ENCODE peak calls at places on chromosomes 5 and 9, in eight cellular contexts. H is kidney, A is H9, R is astrocyte of the spinal cord, O is psoas muscle, Y is WTC11, L is cardiac fibroblast, N is endodermal cell. E is an unnamed sample.

GRCh38 chr5:150142800-150143724 is 12.6 kb downstream of the PDGFRB start:
- DNase-seq in H (peak; percentile 94), A (no peak), R (peak; percentile 93), O (peak; percentile 90), Y (no peak), L (peak; percentile 94), N (peak; percentile 57), E (no peak)

GRCh38 chr9:9142001-9142400 is 1342.4 kb upstream of the DMAC1 start:
- DNase-seq in H (no peak), A (peak; percentile 30), R (no peak), O (no peak), Y (peak; percentile 24), L (no peak), N (no peak), E (no peak)

GRCh38 chr5:95822038-95822407 is 503 bp downstream of the GLRX start:
- DNase-seq in H (peak; percentile 86), A (peak; percentile 55), R (peak; percentile 59), O (peak; percentile 77), Y (peak; percentile 36), L (peak; percentile 73), N (peak; percentile 83), E (no peak)

GRCh38 chr9:27365977-27366376 is 69.0 kb upstream of the EQTN start:
- DNase-seq in H (no peak), A (no peak), R (peak; percentile 92), O (no peak), Y (no peak), L (no peak), N (no peak), E (no peak)

GRCh38 chr5:92778261-92778660 is 802.8 kb downstream of the NR2F1-AS1 start:
- DNase-seq in H (no peak), A (no peak), R (no peak), O (no peak), Y (no peak), L (no peak), N (no peak), E (no peak)

GRCh38 chr5:4640793-4641192 is 499.3 kb upstream of the ADAMTS16 start:
- DNase-seq in H (no peak), A (peak; percentile 62), R (peak; percentile 9), O (no peak), Y (peak; percentile 38), L (no peak), N (peak; percentile 80), E (no peak)

GRCh38 chr9:29319727-29320513 is 1746.6 kb upstream of the C9orf72 start:
- DNase-seq in H (no peak), A (no peak), R (no peak), O (no peak), Y (no peak), L (peak; percentile 4), N (no peak), E (no peak)

GRCh38 chr9:79057576-79057975 is 514.2 kb upstream of the TLE4 start:
- DNase-seq in H (no peak), A (no peak), R (peak; percentile 10), O (no peak), Y (no peak), L (no peak), N (no peak), E (no peak)

GRCh38 chr5:112068593-112068992 is 311.6 kb upstream of the NREP start:
- DNase-seq in H (no peak), A (no peak), R (no peak), O (no peak), Y (no peak), L (no peak), N (no peak), E (no peak)

GRCh38 chr9:127457191-127457878 is 6.0 kb downstream of the LRSAM1 start:
- DNase-seq in H (no peak), A (peak; percentile 76), R (no peak), O (peak; percentile 50), Y (peak; percentile 31), L (no peak), N (peak; percentile 89), E (no peak)

GRCh38 chr9:132514011-132514744 is 68.2 kb upstream of the BARHL1 start:
- DNase-seq in H (no peak), A (no peak), R (no peak), O (no peak), Y (no peak), L (no peak), N (peak; percentile 71), E (no peak)

GRCh38 chr9:13568446-13568845 is 289.0 kb upstream of the MPDZ start:
- DNase-seq in H (no peak), A (no peak), R (peak; percentile 5), O (peak; percentile 42), Y (no peak), L (peak; percentile 46), N (no peak), E (no peak)

GRCh38 chr9:35406183-35406959 is 83.5 kb upstream of the RUSC2 start:
- DNase-seq in H (no peak), A (peak; percentile 97), R (no peak), O (peak; percentile 64), Y (peak; percentile 98), L (peak; percentile 7), N (peak; percentile 99), E (no peak)

GRCh38 chr9:91047993-91048607 is 246.5 kb downstream of the SYK start:
- DNase-seq in H (no peak), A (no peak), R (peak; percentile 86), O (no peak), Y (no peak), L (peak; percentile 79), N (no peak), E (no peak)

GRCh38 chr9:72753261-72753893 is 199.5 kb downstream of the ALDH1A1 start:
- DNase-seq in H (no peak), A (no peak), R (peak; percentile 33), O (no peak), Y (no peak), L (peak; percentile 39), N (no peak), E (no peak)
- TF ChIP-seq CTCF in H (peak; percentile 43), A (peak; percentile 28), R (peak; percentile 51), O (peak; percentile 29), Y (no peak), L (peak; percentile 43), N (peak; percentile 27), E (no peak)

GRCh38 chr9:120568816-120569215 is 11.2 kb downstream of the CDK5RAP2 start:
- DNase-seq in H (no peak), A (no peak), R (no peak), O (no peak), Y (no peak), L (no peak), N (no peak), E (no peak)

GRCh38 chr9:120567874-120568273 is 12.1 kb downstream of the CDK5RAP2 start:
- DNase-seq in H (no peak), A (no peak), R (no peak), O (no peak), Y (no peak), L (no peak), N (no peak), E (no peak)

GRCh38 chr9:120570296-120570695 is 9.7 kb downstream of the CDK5RAP2 start:
- DNase-seq in H (no peak), A (no peak), R (no peak), O (no peak), Y (no peak), L (no peak), N (no peak), E (no peak)

GRCh38 chr9:120571443-120572257 is 8.3 kb downstream of the CDK5RAP2 start:
- DNase-seq in H (no peak), A (no peak), R (peak; percentile 88), O (peak; percentile 87), Y (no peak), L (peak; percentile 77), N (no peak), E (no peak)

DNA sequence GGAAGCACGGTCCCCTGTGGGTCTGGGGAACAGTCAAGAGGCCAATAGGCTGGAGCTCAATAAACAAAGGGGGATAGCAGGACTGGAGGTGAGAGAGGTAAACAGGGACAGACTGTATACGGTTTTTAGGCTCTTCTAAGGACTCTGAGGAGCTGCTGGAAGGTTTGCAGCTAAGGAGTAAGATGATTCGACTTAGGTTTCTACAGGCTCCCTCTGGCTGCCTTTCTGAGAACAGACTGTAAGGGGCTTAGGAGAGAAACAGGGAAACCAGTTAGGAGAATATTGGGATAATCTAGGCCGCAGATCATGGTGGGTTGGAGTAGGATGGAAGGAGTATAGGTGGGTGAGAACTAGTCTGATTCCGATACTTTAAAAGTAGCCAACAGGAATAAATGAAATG is 10.4 kb downstream of the CDK5RAP2 start:
- DNase-seq in H (no peak), A (no peak), R (no peak), O (no peak), Y (no peak), L (no peak), N (no peak), E (no peak)
- TF ChIP-seq CTCF in H (no peak), A (no peak), R (peak; percentile 34), O (peak; percentile 15), Y (no peak), L (no peak), N (peak; percentile 62), E (no peak)

DNA sequence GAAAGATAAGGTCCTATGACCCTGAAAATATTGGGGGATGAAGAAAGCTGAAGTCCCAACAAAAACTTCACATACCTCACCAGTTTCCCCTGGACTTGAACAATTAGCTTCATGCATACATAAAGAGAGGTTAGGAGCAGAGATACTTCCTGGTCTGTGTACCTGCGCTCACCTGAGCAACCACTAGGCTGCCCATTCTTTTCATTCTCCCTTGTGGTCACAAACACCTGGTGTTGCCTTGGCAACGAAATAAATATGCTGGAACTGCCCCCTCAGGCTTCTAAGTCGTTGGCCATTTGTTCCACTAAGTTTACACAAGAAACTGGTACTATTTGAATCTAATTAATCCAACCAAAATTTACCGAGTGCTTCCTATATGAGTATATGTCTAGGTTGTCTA is 18.1 kb downstream of the OTP start:
- DNase-seq in H (no peak), A (peak; percentile 91), R (no peak), O (no peak), Y (peak; percentile 74), L (no peak), N (peak; percentile 88), E (no peak)
- TF ChIP-seq CTCF in H (peak; percentile 6), A (peak; percentile 69), R (no peak), O (no peak), Y (peak; percentile 21), L (no peak), N (peak; percentile 78), E (no peak)

DNA sequence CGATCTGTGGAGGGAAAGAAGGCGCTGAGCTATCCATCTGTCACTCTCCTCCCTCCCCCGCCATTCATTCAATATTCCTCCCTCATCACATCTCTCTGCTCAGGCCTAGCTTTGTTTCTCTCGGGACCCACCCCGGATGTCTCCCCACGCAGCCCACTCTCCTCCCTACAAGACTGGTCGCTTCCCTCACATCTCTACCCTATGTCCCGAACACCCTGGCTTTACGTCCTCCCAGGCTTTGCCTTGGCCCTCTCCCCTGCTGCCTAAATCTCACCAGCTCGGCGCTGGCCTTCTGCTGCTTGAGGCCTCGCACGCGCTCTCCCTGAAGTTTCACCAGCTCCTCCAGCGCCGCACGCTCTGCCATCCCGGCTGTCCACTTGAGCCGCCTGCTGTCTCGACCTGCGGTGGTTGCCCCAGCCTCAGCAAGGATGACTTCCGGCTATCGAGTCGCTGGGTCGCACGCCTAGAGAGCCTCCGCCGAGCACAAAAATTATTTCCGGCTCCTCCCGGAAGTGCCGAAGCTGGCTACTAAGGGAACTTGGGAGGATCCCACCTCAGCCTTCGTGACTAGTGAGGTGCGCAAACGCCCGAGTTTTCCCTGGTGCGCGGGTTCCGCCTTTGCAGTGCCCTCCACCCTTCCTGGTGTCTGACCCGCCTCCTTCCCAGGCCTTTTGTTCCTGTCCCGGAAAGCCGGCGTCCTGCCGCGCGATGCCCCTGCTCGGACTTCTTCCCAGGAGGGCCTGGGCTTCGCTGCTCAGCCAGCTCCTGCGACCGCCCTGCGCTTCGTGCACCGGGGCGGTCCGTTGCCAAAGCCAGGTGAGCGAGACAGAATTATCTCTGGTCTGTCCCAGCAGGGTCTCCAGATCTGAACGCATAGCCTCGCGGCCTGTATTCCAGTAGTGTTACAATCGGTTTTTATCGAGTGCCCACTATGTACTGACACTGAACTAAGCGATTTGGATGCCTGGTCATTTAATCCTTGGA is at the start of the genes HARS1 and HARS2:
- DNase-seq in H (peak; percentile 96), A (peak; percentile 95), R (peak; percentile 95), O (peak; percentile 94), Y (peak; percentile 89), L (peak; percentile 96), N (peak; percentile 97), E (peak; percentile 70)
- TF ChIP-seq CTCF in H (no peak), A (no peak), R (no peak), O (no peak), Y (no peak), L (no peak), N (no peak), E (no peak)

E was measured in natural killer cell.